ENCODE peak calls at places on chromosomes 7 and 10, in five cellular contexts. One of them, this sample, is unnamed.

GRCh38 chr7:22420973-22421635 is 64.2 kb upstream of the RAPGEF5 start:
- DNase-seq in naive thymus-derived CD4-positive, alpha-beta T cell: no peak
- DNase-seq in sigmoid colon: no peak
- DNase-seq in NCI-H1694 treated with DMSO at 0.1 percent for 48 hours: no peak
- DNase-seq in T1000: no peak
- DNase-seq in this sample: no peak

GRCh38 chr7:94392391-94392782 is 2.3 kb upstream of the COL1A2 start:
- DNase-seq in NCI-H1694 treated with DMSO at 0.1 percent for 48 hours: no peak
- DNase-seq in sigmoid colon: no peak
- DNase-seq in T1000: no peak
- DNase-seq in naive thymus-derived CD4-positive, alpha-beta T cell: no peak
- DNase-seq in this sample: no peak

GRCh38 chr7:100626530-100627237 is 14.3 kb downstream of the MOSPD3 start:
- DNase-seq in sigmoid colon: peak; percentile 93
- DNase-seq in NCI-H1694 treated with DMSO at 0.1 percent for 48 hours: peak; percentile 69
- DNase-seq in T1000: peak; percentile 68
- DNase-seq in naive thymus-derived CD4-positive, alpha-beta T cell: peak; percentile 56
- DNase-seq in this sample: peak; percentile 83

GRCh38 chr10:115948415-115948814 is 324.6 kb downstream of the GFRA1 start:
- DNase-seq in NCI-H1694 treated with DMSO at 0.1 percent for 48 hours: no peak
- DNase-seq in sigmoid colon: no peak
- DNase-seq in naive thymus-derived CD4-positive, alpha-beta T cell: no peak
- DNase-seq in T1000: no peak
- DNase-seq in this sample: no peak

GRCh38 chr7:103902917-103903316 is 86.5 kb downstream of the RELN start:
- DNase-seq in sigmoid colon: no peak
- DNase-seq in naive thymus-derived CD4-positive, alpha-beta T cell: no peak
- DNase-seq in T1000: no peak
- DNase-seq in NCI-H1694 treated with DMSO at 0.1 percent for 48 hours: no peak
- DNase-seq in this sample: no peak

GRCh38 chr7:129947701-129948100 is 5.1 kb downstream of the UBE2H start:
- DNase-seq in T1000: no peak
- DNase-seq in NCI-H1694 treated with DMSO at 0.1 percent for 48 hours: no peak
- DNase-seq in sigmoid colon: peak; percentile 59
- DNase-seq in naive thymus-derived CD4-positive, alpha-beta T cell: no peak
- DNase-seq in this sample: no peak

GRCh38 chr10:91350651-91351081 is 59.5 kb upstream of the HECTD2 start:
- DNase-seq in naive thymus-derived CD4-positive, alpha-beta T cell: no peak
- DNase-seq in sigmoid colon: no peak
- DNase-seq in NCI-H1694 treated with DMSO at 0.1 percent for 48 hours: no peak
- DNase-seq in T1000: no peak
- DNase-seq in this sample: no peak

GRCh38 chr10:112298581-112298980 is 15.4 kb downstream of the TECTB start:
- DNase-seq in sigmoid colon: no peak
- DNase-seq in naive thymus-derived CD4-positive, alpha-beta T cell: no peak
- DNase-seq in NCI-H1694 treated with DMSO at 0.1 percent for 48 hours: no peak
- DNase-seq in T1000: no peak
- DNase-seq in this sample: no peak

GRCh38 chr7:23020742-23021401 is 6.9 kb upstream of the HYCC1 start:
- DNase-seq in naive thymus-derived CD4-positive, alpha-beta T cell: no peak
- DNase-seq in NCI-H1694 treated with DMSO at 0.1 percent for 48 hours: no peak
- DNase-seq in sigmoid colon: peak; percentile 73
- DNase-seq in T1000: peak; percentile 16
- DNase-seq in this sample: peak; percentile 39

GRCh38 chr10:76396126-76396525 is 964.7 kb downstream of the LRMDA start:
- DNase-seq in naive thymus-derived CD4-positive, alpha-beta T cell: no peak
- DNase-seq in T1000: no peak
- DNase-seq in NCI-H1694 treated with DMSO at 0.1 percent for 48 hours: peak; percentile 92
- DNase-seq in sigmoid colon: no peak
- DNase-seq in this sample: no peak

GRCh38 chr10:18378766-18379165 is 238.5 kb downstream of the CACNB2 start:
- DNase-seq in T1000: no peak
- DNase-seq in naive thymus-derived CD4-positive, alpha-beta T cell: no peak
- DNase-seq in NCI-H1694 treated with DMSO at 0.1 percent for 48 hours: no peak
- DNase-seq in sigmoid colon: peak; percentile 77
- DNase-seq in this sample: no peak

GRCh38 chr7:117645456-117646181 is 165.8 kb downstream of the CFTR start:
- DNase-seq in NCI-H1694 treated with DMSO at 0.1 percent for 48 hours: no peak
- DNase-seq in sigmoid colon: no peak
- DNase-seq in naive thymus-derived CD4-positive, alpha-beta T cell: no peak
- DNase-seq in T1000: no peak
- DNase-seq in this sample: no peak

GRCh38 chr10:122248356-122249302 is 22.5 kb upstream of the BTBD16 start:
- DNase-seq in sigmoid colon: peak; percentile 54
- DNase-seq in naive thymus-derived CD4-positive, alpha-beta T cell: no peak
- DNase-seq in T1000: no peak
- DNase-seq in NCI-H1694 treated with DMSO at 0.1 percent for 48 hours: no peak
- DNase-seq in this sample: no peak

GRCh38 chr10:43226441-43226840 is 40.4 kb downstream of the RASGEF1A start:
- DNase-seq in sigmoid colon: peak; percentile 35
- DNase-seq in naive thymus-derived CD4-positive, alpha-beta T cell: peak; percentile 3
- DNase-seq in NCI-H1694 treated with DMSO at 0.1 percent for 48 hours: no peak
- DNase-seq in T1000: no peak
- DNase-seq in this sample: no peak

GRCh38 chr7:18467011-18467410 is 28.5 kb upstream of the HDAC9 start:
- DNase-seq in naive thymus-derived CD4-positive, alpha-beta T cell: no peak
- DNase-seq in sigmoid colon: no peak
- DNase-seq in NCI-H1694 treated with DMSO at 0.1 percent for 48 hours: no peak
- DNase-seq in T1000: no peak
- DNase-seq in this sample: no peak

GRCh38 chr10:124715479-124715878 is 28.7 kb downstream of the FAM53B start:
- DNase-seq in T1000: no peak
- DNase-seq in sigmoid colon: no peak
- DNase-seq in NCI-H1694 treated with DMSO at 0.1 percent for 48 hours: no peak
- DNase-seq in naive thymus-derived CD4-positive, alpha-beta T cell: no peak
- DNase-seq in this sample: no peak

GRCh38 chr10:114547056-114547455 is 111.0 kb downstream of the ABLIM1 start:
- DNase-seq in naive thymus-derived CD4-positive, alpha-beta T cell: no peak
- DNase-seq in T1000: no peak
- DNase-seq in NCI-H1694 treated with DMSO at 0.1 percent for 48 hours: no peak
- DNase-seq in sigmoid colon: no peak
- DNase-seq in this sample: no peak

GRCh38 chr7:106313966-106314365 is 29.2 kb upstream of the NAMPT start:
- DNase-seq in T1000: no peak
- DNase-seq in naive thymus-derived CD4-positive, alpha-beta T cell: no peak
- DNase-seq in NCI-H1694 treated with DMSO at 0.1 percent for 48 hours: peak; percentile 7
- DNase-seq in sigmoid colon: no peak
- DNase-seq in this sample: no peak

GRCh38 chr10:77360121-77360520 is 277.5 kb downstream of the KCNMA1 start:
- DNase-seq in NCI-H1694 treated with DMSO at 0.1 percent for 48 hours: peak; percentile 5
- DNase-seq in T1000: no peak
- DNase-seq in naive thymus-derived CD4-positive, alpha-beta T cell: no peak
- DNase-seq in sigmoid colon: no peak
- DNase-seq in this sample: no peak

GRCh38 chr7:44220732-44221131 is 20.0 kb downstream of the YKT6 start:
- DNase-seq in T1000: no peak
- DNase-seq in NCI-H1694 treated with DMSO at 0.1 percent for 48 hours: no peak
- DNase-seq in sigmoid colon: peak; percentile 40
- DNase-seq in naive thymus-derived CD4-positive, alpha-beta T cell: no peak
- DNase-seq in this sample: no peak

GRCh38 chr7:20385121-20385520 is 54.4 kb downstream of the ITGB8 start:
- DNase-seq in NCI-H1694 treated with DMSO at 0.1 percent for 48 hours: no peak
- DNase-seq in naive thymus-derived CD4-positive, alpha-beta T cell: no peak
- DNase-seq in T1000: no peak
- DNase-seq in sigmoid colon: no peak
- DNase-seq in this sample: no peak

GRCh38 chr7:146956323-146956722 is 839.7 kb downstream of the CNTNAP2 start:
- DNase-seq in NCI-H1694 treated with DMSO at 0.1 percent for 48 hours: peak; percentile 22
- DNase-seq in T1000: no peak
- DNase-seq in sigmoid colon: no peak
- DNase-seq in naive thymus-derived CD4-positive, alpha-beta T cell: no peak
- DNase-seq in this sample: no peak

This sample was measured in CD4-positive, alpha-beta memory T cell.